ENCODE peak calls at places on chromosomes 3 and 15, in ten cellular contexts. D is GM10248; W is ovary; Y is T-cell; E is iPS-NIHi11; P is colonic mucosa; Z is kidney epithelial cell; Q is NB4; K is activated CD4-positive, alpha-beta T cell treated with anti-CD3 and anti-CD28 coated beads, Interleukin-2, amount 10 ng/mL, durations not matched to agents 7 days and 5 days; M is central memory CD8-positive, alpha-beta T cell. F is an unnamed sample.

GRCh38 chr3:151630938-151631417 is 102.7 kb upstream of the AADACL2 start:
- DNase-seq in D (no peak), W (no peak), Y (no peak), E (no peak), P (no peak), Z (peak), Q (no peak), K (no peak), M (no peak), F (no peak)

GRCh38 chr3:189727898-189728297 is 96.7 kb downstream of the TP63 start:
- DNase-seq in D (no peak), W (no peak), Y (no peak), E (no peak), P (no peak), Z (no peak), Q (no peak), K (no peak), M (no peak), F (no peak)

GRCh38 chr3:49616491-49616941 is 57.6 kb upstream of the APEH start:
- DNase-seq in D (no peak), W (no peak), Y (no peak), E (peak), P (no peak), Z (peak), Q (no peak), K (no peak), M (no peak), F (no peak)

GRCh38 chr3:182309120-182309519 is 484.2 kb upstream of the ATP11B start:
- DNase-seq in D (no peak), W (no peak), Y (no peak), E (no peak), P (no peak), Z (no peak), Q (no peak), K (no peak), M (no peak), F (no peak)

GRCh38 chr3:129421988-129422745 is 6.3 kb downstream of the EFCAB12 start:
- DNase-seq in D (no peak), W (no peak), Y (no peak), E (no peak), P (no peak), Z (no peak), Q (no peak), K (no peak), M (no peak), F (no peak)

GRCh38 chr3:62559831-62560445 is 186.6 kb upstream of the FEZF2 start:
- DNase-seq in D (no peak), W (no peak), Y (no peak), E (peak), P (no peak), Z (no peak), Q (peak), K (no peak), M (no peak), F (no peak)

GRCh38 chr3:186790261-186790981 is 7.0 kb downstream of the EIF4A2 start:
- DNase-seq in D (no peak), W (no peak), Y (no peak), E (no peak), P (no peak), Z (no peak), Q (peak), K (no peak), M (no peak), F (no peak)

GRCh38 chr15:42577514-42578031 is 2.2 kb downstream of the STARD9 start:
- DNase-seq in D (peak), W (no peak), Y (no peak), E (no peak), P (no peak), Z (no peak), Q (no peak), K (no peak), M (no peak), F (peak)

GRCh38 chr3:123773681-123774431 is 110.3 kb downstream of the MYLK start:
- DNase-seq in D (no peak), W (no peak), Y (no peak), E (no peak), P (peak), Z (no peak), Q (no peak), K (no peak), M (no peak), F (no peak)

GRCh38 chr3:33942483-33943150 is 144.2 kb downstream of the PDCD6IP start:
- DNase-seq in D (no peak), W (no peak), Y (no peak), E (no peak), P (no peak), Z (peak), Q (no peak), K (no peak), M (no peak), F (no peak)

GRCh38 chr3:35505181-35505580 is 134.1 kb upstream of the ARPP21 start:
- DNase-seq in D (no peak), W (no peak), Y (no peak), E (peak), P (no peak), Z (no peak), Q (no peak), K (no peak), M (no peak), F (no peak)

GRCh38 chr15:30991301-30992072 is at the start of gene MTMR10:
- DNase-seq in D (peak), W (peak), Y (peak), E (peak), P (peak), Z (no peak), Q (peak), K (peak), M (peak), F (peak)

GRCh38 chr3:160598865-160599264 is 33.5 kb upstream of the KPNA4 start:
- DNase-seq in D (no peak), W (no peak), Y (no peak), E (no peak), P (no peak), Z (no peak), Q (no peak), K (no peak), M (no peak), F (no peak)

GRCh38 chr15:40429068-40429707 is 11.6 kb upstream of the BAHD1 start:
- DNase-seq in D (no peak), W (no peak), Y (no peak), E (no peak), P (no peak), Z (no peak), Q (no peak), K (no peak), M (no peak), F (no peak)

GRCh38 chr3:188821998-188822397 is 349.8 kb upstream of the TPRG1 start:
- DNase-seq in D (no peak), W (no peak), Y (no peak), E (no peak), P (no peak), Z (no peak), Q (peak), K (no peak), M (no peak), F (no peak)

GRCh38 chr3:184145120-184145524 is 10.0 kb downstream of the EIF2B5 start:
- DNase-seq in D (no peak), W (no peak), Y (no peak), E (peak), P (peak), Z (no peak), Q (peak), K (peak), M (no peak), F (peak)

GRCh38 chr15:65639509-65639908 is 17.8 kb downstream of the SLC24A1 start:
- DNase-seq in D (no peak), W (no peak), Y (no peak), E (no peak), P (no peak), Z (no peak), Q (no peak), K (no peak), M (no peak), F (no peak)

GRCh38 chr3:129305592-129306091 is 27.0 kb downstream of the HMCES start:
- DNase-seq in D (peak), W (peak), Y (no peak), E (peak), P (peak), Z (peak), Q (no peak), K (no peak), M (no peak), F (no peak)

GRCh38 chr15:36814085-36814484 is 234.7 kb downstream of the CDIN1 start:
- DNase-seq in D (no peak), W (no peak), Y (no peak), E (no peak), P (no peak), Z (no peak), Q (no peak), K (no peak), M (no peak), F (no peak)

GRCh38 chr3:108062051-108062450 is 28.8 kb downstream of the CD47 start:
- DNase-seq in D (peak), W (no peak), Y (no peak), E (no peak), P (no peak), Z (no peak), Q (peak), K (no peak), M (no peak), F (no peak)

GRCh38 chr3:128907706-128908445 is 28.5 kb downstream of the ACAD9 start:
- DNase-seq in D (no peak), W (no peak), Y (no peak), E (no peak), P (no peak), Z (no peak), Q (no peak), K (no peak), M (no peak), F (no peak)

GRCh38 chr15:71186971-71187960 is 72.0 kb downstream of the THSD4 start:
- DNase-seq in D (no peak), W (no peak), Y (no peak), E (no peak), P (no peak), Z (no peak), Q (no peak), K (no peak), M (no peak), F (no peak)

GRCh38 chr15:39332846-39333245 is 248.0 kb upstream of the THBS1 start:
- DNase-seq in D (no peak), W (no peak), Y (no peak), E (no peak), P (no peak), Z (no peak), Q (no peak), K (no peak), M (no peak), F (no peak)

GRCh38 chr3:16369885-16370284 is 104.9 kb downstream of the OXNAD1 start:
- DNase-seq in D (no peak), W (no peak), Y (no peak), E (peak), P (no peak), Z (no peak), Q (no peak), K (no peak), M (no peak), F (no peak)

GRCh38 chr15:64740361-64741170 is 34.8 kb downstream of the RBPMS2 start:
- DNase-seq in D (peak), W (peak), Y (no peak), E (no peak), P (peak), Z (no peak), Q (peak), K (no peak), M (no peak), F (no peak)

GRCh38 chr3:72044231-72044935 is 259.4 kb upstream of the PROK2 start:
- DNase-seq in D (no peak), W (no peak), Y (no peak), E (no peak), P (no peak), Z (no peak), Q (no peak), K (no peak), M (no peak), F (no peak)

GRCh38 chr3:195003893-195004289 is 267.1 kb downstream of the XXYLT1 start:
- DNase-seq in D (no peak), W (peak), Y (no peak), E (no peak), P (peak), Z (no peak), Q (no peak), K (no peak), M (no peak), F (no peak)